ENCODE peak calls at places on chromosomes 6 and 20, in five cellular contexts. C is T1000, W is EL, U is T47D, E is AG04449. B is an unnamed sample.

GRCh38 chr6:55974688-55975087 is 99.3 kb upstream of the BMP5 start:
- DNase-seq in C (no peak), W (no peak), U (no peak), E (no peak), B (no peak)

GRCh38 chr20:46852313-46852712 is 42.3 kb upstream of the EYA2 start:
- DNase-seq in C (no peak), W (no peak), U (no peak), E (no peak), B (no peak)

GRCh38 chr6:46961248-46961647 is 39.5 kb upstream of the ADGRF5 start:
- DNase-seq in C (no peak), W (no peak), U (no peak), E (no peak), B (no peak)

GRCh38 chr20:60467771-60468170 is 509.5 kb downstream of the CDH26 start:
- DNase-seq in C (no peak), W (no peak), U (no peak), E (no peak), B (no peak)

GRCh38 chr6:151681426-151682059 is 125.9 kb upstream of the ESR1 start:
- DNase-seq in C (no peak), W (no peak), U (no peak), E (no peak), B (no peak)

GRCh38 chr6:149855741-149856140 is 8.4 kb downstream of the LRP11 start:
- DNase-seq in C (no peak), W (no peak), U (no peak), E (no peak), B (no peak)

GRCh38 chr6:93407186-93407585 is 12.2 kb downstream of the EPHA7 start:
- DNase-seq in C (no peak), W (no peak), U (no peak), E (no peak), B (no peak)

GRCh38 chr6:143248359-143248758 is 187.7 kb downstream of the AIG1 start:
- DNase-seq in C (no peak), W (no peak), U (no peak), E (no peak), B (peak)

GRCh38 chr6:142155895-142156757 is 9.1 kb downstream of the VTA1 start:
- DNase-seq in C (no peak), W (peak), U (peak), E (no peak), B (no peak)

GRCh38 chr6:108406943-108407342 is 112.1 kb downstream of the AFG1L start:
- DNase-seq in C (no peak), W (no peak), U (no peak), E (no peak), B (no peak)

GRCh38 chr6:68473433-68474210 is 161.5 kb upstream of the ADGRB3 start:
- DNase-seq in C (no peak), W (no peak), U (no peak), E (no peak), B (no peak)

GRCh38 chr6:138517635-138518034 is 18.3 kb upstream of the NHSL1 start:
- DNase-seq in C (no peak), W (peak), U (peak), E (no peak), B (peak)

GRCh38 chr6:106446287-106446885 is 85.9 kb downstream of the CRYBG1 start:
- DNase-seq in C (no peak), W (no peak), U (no peak), E (no peak), B (no peak)

GRCh38 chr20:373171-373890 is 7.2 kb upstream of the TRIB3 start:
- DNase-seq in C (peak), W (peak), U (no peak), E (no peak), B (no peak)

GRCh38 chr6:35081426-35081851 is 59.7 kb downstream of the TCP11 start:
- DNase-seq in C (no peak), W (no peak), U (no peak), E (no peak), B (no peak)

GRCh38 chr6:158850807-158851115 is 31.6 kb upstream of the EZR start:
- DNase-seq in C (no peak), W (peak), U (no peak), E (no peak), B (no peak)

GRCh38 chr6:146258206-146258605 is 229.3 kb downstream of the GRM1 start:
- DNase-seq in C (no peak), W (no peak), U (no peak), E (no peak), B (no peak)

GRCh38 chr6:116447496-116448011 is 13.6 kb upstream of the CALHM6 start:
- DNase-seq in C (peak), W (peak), U (no peak), E (peak), B (no peak)

GRCh38 chr6:27280540-27281000 is 31.5 kb downstream of the POM121L2 start:
- DNase-seq in C (no peak), W (peak), U (no peak), E (no peak), B (no peak)

GRCh38 chr6:157403011-157403683 is 22.2 kb downstream of the ZDHHC14 start:
- DNase-seq in C (no peak), W (no peak), U (no peak), E (no peak), B (no peak)

GRCh38 chr20:6030453-6031080 is 23.3 kb downstream of the LRRN4 start:
- DNase-seq in C (no peak), W (no peak), U (no peak), E (no peak), B (no peak)

GRCh38 chr6:118103381-118104105 is 196.5 kb downstream of the SLC35F1 start:
- DNase-seq in C (no peak), W (no peak), U (no peak), E (no peak), B (no peak)